ENCODE peak calls at places on chromosome 20, in ten cellular contexts. F, G, X, Q, M, E, K, S, W and R are unnamed samples.

GRCh38 chr20:10800288-10800687 is 126.5 kb upstream of the JAG1 start:
- DNase-seq in F (no peak), G (no peak), X (no peak), Q (no peak), M (no peak), E (no peak), K (no peak), S (peak), W (no peak), R (no peak)

GRCh38 chr20:56414842-56415765 is 3.0 kb downstream of the CASS4 start:
- DNase-seq in F (no peak), G (no peak), X (peak), Q (no peak), M (no peak), E (peak), K (peak), S (no peak), W (no peak), R (no peak)

GRCh38 chr20:36255445-36255844 is 19.2 kb downstream of the AAR2 start:
- DNase-seq in F (no peak), G (no peak), X (no peak), Q (no peak), M (no peak), E (no peak), K (no peak), S (no peak), W (no peak), R (no peak)

GRCh38 chr20:38305541-38305940 is 1.6 kb downstream of the BPI start:
- DNase-seq in F (no peak), G (no peak), X (no peak), Q (no peak), M (no peak), E (no peak), K (no peak), S (no peak), W (no peak), R (no peak)

GRCh38 chr20:58708246-58708931 is 15.8 kb downstream of the NPEPL1 start:
- DNase-seq in F (no peak), G (peak), X (no peak), Q (no peak), M (peak), E (no peak), K (no peak), S (no peak), W (no peak), R (no peak)

GRCh38 chr20:56778765-56779195 is 149.7 kb downstream of the TFAP2C start:
- DNase-seq in F (peak), G (no peak), X (no peak), Q (no peak), M (no peak), E (peak), K (peak), S (peak), W (peak), R (no peak)

GRCh38 chr20:32707691-32708581 is 34.2 kb upstream of the C20orf203 start:
- DNase-seq in F (no peak), G (no peak), X (no peak), Q (no peak), M (no peak), E (peak), K (no peak), S (no peak), W (no peak), R (no peak)

GRCh38 chr20:41786158-41786557 is 168.0 kb upstream of the CHD6 start:
- DNase-seq in F (no peak), G (no peak), X (no peak), Q (no peak), M (no peak), E (peak), K (no peak), S (no peak), W (no peak), R (no peak)

GRCh38 chr20:56513096-56513806 is 11.3 kb upstream of the FAM209A start:
- DNase-seq in F (no peak), G (no peak), X (no peak), Q (no peak), M (no peak), E (peak), K (no peak), S (no peak), W (no peak), R (no peak)

DNA sequence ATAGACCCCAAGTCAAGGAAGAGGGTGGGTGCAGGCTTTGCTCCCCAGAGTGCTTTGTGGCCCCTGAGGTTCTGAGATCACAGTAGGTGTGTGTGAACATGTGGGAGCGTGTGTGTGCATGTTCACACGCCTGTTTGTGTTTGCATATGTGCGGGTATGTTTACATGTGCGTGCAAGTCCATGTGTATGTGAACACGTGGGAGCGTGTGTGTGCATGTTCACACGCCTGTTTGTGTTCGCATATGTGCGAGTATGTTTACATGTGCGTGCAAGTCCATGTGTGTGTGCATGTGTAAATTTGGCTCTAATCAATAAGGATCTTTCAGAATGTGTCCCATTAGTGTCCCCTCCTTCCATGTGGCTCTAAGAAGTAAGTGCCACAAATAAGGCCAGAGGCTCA is 41.4 kb upstream of the PCMTD2 start:
- DNase-seq in F (no peak), G (no peak), X (no peak), Q (no peak), M (no peak), E (no peak), K (no peak), S (no peak), W (no peak), R (no peak)
- H3K27ac ChIP-seq in F (no peak), G (no peak), X (no peak), Q (no peak), M (no peak), E (no peak), K (no peak), S (no peak), W (no peak), R (no peak)

DNA sequence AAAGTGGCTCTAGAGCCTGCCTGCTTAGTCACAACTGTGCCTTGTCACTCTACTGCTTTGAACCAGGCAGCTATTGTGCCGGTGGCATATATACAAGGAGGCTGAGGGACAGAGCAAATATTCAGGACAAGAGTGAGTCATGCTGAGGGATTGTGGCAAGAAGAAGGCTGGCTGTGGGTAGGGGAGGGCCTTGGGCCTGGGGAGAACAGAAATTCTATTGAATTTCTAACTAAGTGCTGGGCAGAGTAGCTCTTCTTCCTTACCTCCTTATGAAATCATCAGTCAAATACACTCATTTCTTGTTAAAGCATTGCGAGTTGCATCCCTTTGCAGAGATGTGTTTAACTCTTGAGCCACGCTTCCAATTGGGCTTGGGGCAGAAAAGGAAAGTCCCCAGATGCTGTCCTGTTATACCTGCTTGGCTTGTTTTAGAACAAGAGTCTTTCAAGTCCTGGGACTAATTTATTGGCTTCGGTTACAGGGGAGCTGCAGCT is 59.7 kb downstream of the PFDN4 start:
- DNase-seq in F (peak), G (no peak), X (no peak), Q (no peak), M (peak), E (peak), K (no peak), S (no peak), W (no peak), R (no peak)
- H3K27ac ChIP-seq in F (no peak), G (no peak), X (no peak), Q (no peak), M (no peak), E (no peak), K (no peak), S (no peak), W (no peak), R (no peak)

DNA sequence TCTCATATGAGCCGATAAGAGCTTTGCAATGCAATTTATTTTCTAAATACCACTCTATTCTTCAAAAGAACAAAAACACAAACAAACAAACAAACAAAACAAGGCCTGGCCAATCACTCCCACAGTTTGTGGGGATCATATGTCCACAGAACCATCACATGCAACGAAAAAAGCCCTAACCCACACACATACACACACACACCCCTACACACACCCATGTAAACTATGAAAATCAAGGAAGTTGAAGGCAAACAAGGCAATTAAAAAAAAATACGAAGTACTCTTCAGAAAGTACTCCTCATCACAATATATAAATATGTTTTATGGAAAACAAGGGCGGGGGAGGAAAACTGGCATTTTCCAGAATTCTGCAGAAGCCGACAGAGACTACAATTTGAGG is 66.2 kb upstream of the PTGIS start:
- DNase-seq in F (no peak), G (no peak), X (no peak), Q (no peak), M (no peak), E (no peak), K (no peak), S (no peak), W (no peak), R (no peak)
- H3K27ac ChIP-seq in F (no peak), G (no peak), X (no peak), Q (no peak), M (no peak), E (no peak), K (no peak), S (no peak), W (no peak), R (no peak)

GRCh38 chr20:19969106-19969505 is 48.1 kb upstream of the NAA20 start:
- DNase-seq in F (no peak), G (no peak), X (no peak), Q (no peak), M (no peak), E (no peak), K (no peak), S (no peak), W (no peak), R (no peak)
- H3K27ac ChIP-seq in F (no peak), G (no peak), X (no peak), Q (no peak), M (no peak), E (no peak), K (no peak), S (no peak), W (peak), R (no peak)

GRCh38 chr20:23879328-23879798 is at the start of gene CST5:
- DNase-seq in F (no peak), G (no peak), X (no peak), Q (no peak), M (no peak), E (no peak), K (no peak), S (no peak), W (no peak), R (no peak)
- H3K27ac ChIP-seq in F (peak), G (no peak), X (no peak), Q (no peak), M (no peak), E (no peak), K (no peak), S (no peak), W (no peak), R (no peak)

GRCh38 chr20:6613280-6613861 is 154.1 kb upstream of the BMP2 start:
- DNase-seq in F (no peak), G (no peak), X (no peak), Q (no peak), M (no peak), E (no peak), K (no peak), S (no peak), W (no peak), R (no peak)
- H3K27ac ChIP-seq in F (peak), G (no peak), X (no peak), Q (no peak), M (no peak), E (no peak), K (no peak), S (no peak), W (no peak), R (no peak)

GRCh38 chr20:3612795-3613560 is 50.2 kb downstream of the GFRA4 start:
- DNase-seq in F (no peak), G (no peak), X (no peak), Q (no peak), M (no peak), E (peak), K (no peak), S (peak), W (no peak), R (no peak)
- H3K27ac ChIP-seq in F (no peak), G (no peak), X (no peak), Q (no peak), M (no peak), E (no peak), K (no peak), S (no peak), W (no peak), R (no peak)